ENCODE peak calls at places on chromosome 1, in five cellular contexts. One of them, this sample, is unnamed. For H3K4me1, the result is how much of the 10 kb centered on the place peaks cover.

GRCh38 chr1:101291562-101292035 is 54.8 kb downstream of the S1PR1 start:
- DNase-seq in K562: no peak
- DNase-seq in H1: no peak
- DNase-seq in GM12878: no peak
- DNase-seq in HepG2: peak
- DNase-seq in this sample: no peak

GRCh38 chr1:204041803-204042505 is 31.0 kb upstream of the SOX13 start:
- DNase-seq in K562: no peak
- DNase-seq in H1: no peak
- DNase-seq in GM12878: no peak
- DNase-seq in HepG2: no peak
- DNase-seq in this sample: no peak

GRCh38 chr1:178465011-178465410 is 31.8 kb downstream of the CLEC20A start:
- DNase-seq in K562: no peak
- DNase-seq in H1: no peak
- DNase-seq in GM12878: no peak
- DNase-seq in HepG2: no peak
- DNase-seq in this sample: no peak

GRCh38 chr1:208420021-208420420 is 175.8 kb upstream of the PLXNA2 start:
- DNase-seq in K562: no peak
- DNase-seq in H1: no peak
- DNase-seq in GM12878: no peak
- DNase-seq in HepG2: no peak
- DNase-seq in this sample: peak

GRCh38 chr1:33060579-33061083 is 20.3 kb upstream of the AZIN2 start:
- DNase-seq in K562: no peak
- DNase-seq in H1: no peak
- DNase-seq in GM12878: no peak
- DNase-seq in HepG2: no peak
- DNase-seq in this sample: no peak

GRCh38 chr1:154483941-154484803 is 17.8 kb upstream of the TDRD10 start:
- DNase-seq in K562: no peak
- DNase-seq in H1: no peak
- DNase-seq in GM12878: no peak
- DNase-seq in HepG2: no peak
- DNase-seq in this sample: no peak

GRCh38 chr1:230170610-230171009 is 103.6 kb downstream of the GALNT2 start:
- DNase-seq in K562: no peak
- DNase-seq in H1: peak
- DNase-seq in GM12878: no peak
- DNase-seq in HepG2: no peak
- DNase-seq in this sample: peak

GRCh38 chr1:18752409-18752808 is 107.1 kb downstream of the TAS1R2 start:
- DNase-seq in K562: no peak
- DNase-seq in H1: no peak
- DNase-seq in GM12878: no peak
- DNase-seq in HepG2: no peak
- DNase-seq in this sample: no peak

GRCh38 chr1:9882296-9882944 is 27.6 kb downstream of the CTNNBIP1 start:
- DNase-seq in K562: no peak
- DNase-seq in H1: no peak
- DNase-seq in GM12878: no peak
- DNase-seq in HepG2: no peak
- DNase-seq in this sample: no peak

GRCh38 chr1:63119575-63120155 is 202.7 kb upstream of the FOXD3 start:
- DNase-seq in K562: no peak
- DNase-seq in H1: no peak
- DNase-seq in GM12878: no peak
- DNase-seq in HepG2: no peak
- DNase-seq in this sample: no peak

GRCh38 chr1:198300451-198300850 is 143.7 kb downstream of the NEK7 start:
- DNase-seq in K562: no peak
- DNase-seq in H1: no peak
- DNase-seq in GM12878: no peak
- DNase-seq in HepG2: no peak
- DNase-seq in this sample: no peak

GRCh38 chr1:19511117-19511516 is 25.8 kb upstream of the CAPZB start:
- DNase-seq in K562: no peak
- DNase-seq in H1: no peak
- DNase-seq in GM12878: no peak
- DNase-seq in HepG2: no peak
- DNase-seq in this sample: no peak

GRCh38 chr1:10761503-10762152 is 34.8 kb downstream of the CASZ1 start:
- DNase-seq in K562: no peak
- DNase-seq in H1: no peak
- DNase-seq in GM12878: no peak
- DNase-seq in HepG2: peak
- DNase-seq in this sample: peak

GRCh38 chr1:165543651-165544452 is at the start of gene LRRC52:
- DNase-seq in K562: no peak
- DNase-seq in H1: peak
- DNase-seq in GM12878: no peak
- DNase-seq in HepG2: no peak
- DNase-seq in this sample: peak

GRCh38 chr1:147890177-147890790 is 12.3 kb upstream of the GJA8 start:
- DNase-seq in K562: peak
- DNase-seq in H1: peak
- DNase-seq in GM12878: no peak
- DNase-seq in HepG2: peak
- DNase-seq in this sample: peak

GRCh38 chr1:159009704-159010361 is at the start of gene IFI16:
- DNase-seq in K562: peak
- DNase-seq in H1: no peak
- DNase-seq in GM12878: peak
- DNase-seq in HepG2: no peak
- DNase-seq in this sample: no peak

GRCh38 chr1:43348809-43349593 is 9.8 kb upstream of the CDC20 start:
- DNase-seq in K562: peak
- DNase-seq in H1: peak
- DNase-seq in GM12878: no peak
- DNase-seq in HepG2: peak
- DNase-seq in this sample: peak

GRCh38 chr1:238205045-238205662 is 314.4 kb upstream of the ZP4 start:
- DNase-seq in K562: no peak
- DNase-seq in H1: no peak
- DNase-seq in GM12878: no peak
- DNase-seq in HepG2: no peak
- DNase-seq in this sample: no peak

GRCh38 chr1:206469411-206469932 is 804 bp upstream of the IKBKE start:
- DNase-seq in K562: no peak
- DNase-seq in H1: no peak
- DNase-seq in GM12878: no peak
- DNase-seq in HepG2: no peak
- DNase-seq in this sample: peak

GRCh38 chr1:221437924-221438323 is 304.0 kb downstream of the DUSP10 start:
- DNase-seq in K562: no peak
- DNase-seq in H1: no peak
- DNase-seq in GM12878: no peak
- DNase-seq in HepG2: no peak
- DNase-seq in this sample: no peak

GRCh38 chr1:201016943-201017827 is 6.3 kb downstream of the KIF21B start:
- DNase-seq in K562: no peak
- DNase-seq in H1: no peak
- DNase-seq in GM12878: no peak
- DNase-seq in HepG2: no peak
- DNase-seq in this sample: no peak

GRCh38 chr1:64934115-64934880 is 32.1 kb downstream of the JAK1 start:
- DNase-seq in K562: peak
- DNase-seq in H1: no peak
- DNase-seq in GM12878: no peak
- DNase-seq in HepG2: peak
- DNase-seq in this sample: no peak

GRCh38 chr1:81237531-81238528 is 562.9 kb upstream of the ADGRL2 start:
- DNase-seq in K562: no peak
- DNase-seq in H1: no peak
- DNase-seq in GM12878: no peak
- DNase-seq in HepG2: no peak
- DNase-seq in this sample: no peak

GRCh38 chr1:201049248-201049831 is 25.8 kb upstream of the KIF21B start:
- DNase-seq in K562: no peak
- DNase-seq in H1: no peak
- DNase-seq in GM12878: no peak
- DNase-seq in HepG2: no peak
- DNase-seq in this sample: no peak

GRCh38 chr1:71393301-71393700 is 312.5 kb upstream of the ZRANB2 start:
- DNase-seq in K562: no peak
- DNase-seq in H1: no peak
- DNase-seq in GM12878: no peak
- DNase-seq in HepG2: no peak
- DNase-seq in this sample: peak

GRCh38 chr1:65065535-65066378 is 82.2 kb upstream of the AK4 start:
- DNase-seq in K562: peak
- DNase-seq in H1: peak
- DNase-seq in GM12878: no peak
- DNase-seq in HepG2: no peak
- DNase-seq in this sample: peak

GRCh38 chr1:221431068-221431651 is 310.7 kb downstream of the DUSP10 start:
- DNase-seq in K562: no peak
- DNase-seq in H1: no peak
- DNase-seq in GM12878: no peak
- DNase-seq in HepG2: no peak
- DNase-seq in this sample: no peak

GRCh38 chr1:200738733-200739498 is at the start of gene CAMSAP2:
- DNase-seq in K562: peak
- DNase-seq in H1: peak
- DNase-seq in GM12878: no peak
- DNase-seq in HepG2: peak
- DNase-seq in this sample: peak

GRCh38 chr1:3026124-3026523 is 4.9 kb downstream of the ACTRT2 start:
- DNase-seq in K562: no peak
- DNase-seq in H1: no peak
- DNase-seq in GM12878: no peak
- DNase-seq in HepG2: no peak
- DNase-seq in this sample: no peak

GRCh38 chr1:75133754-75134655 is at the start of gene LHX8:
- DNase-seq in K562: no peak
- DNase-seq in H1: peak
- DNase-seq in GM12878: no peak
- DNase-seq in HepG2: no peak
- DNase-seq in this sample: peak

GRCh38 chr1:94617139-94617805 is 75.7 kb upstream of the F3 start:
- DNase-seq in K562: no peak
- DNase-seq in H1: no peak
- DNase-seq in GM12878: no peak
- DNase-seq in HepG2: no peak
- DNase-seq in this sample: no peak

GRCh38 chr1:206766251-206766856 is 4.2 kb upstream of the IL19 start:
- DNase-seq in K562: peak
- DNase-seq in H1: no peak
- DNase-seq in GM12878: peak
- DNase-seq in HepG2: peak
- DNase-seq in this sample: no peak

GRCh38 chr1:244353572-244354091 is 98.1 kb downstream of the ADSS2 start:
- DNase-seq in K562: peak
- DNase-seq in H1: no peak
- DNase-seq in GM12878: no peak
- DNase-seq in HepG2: peak
- DNase-seq in this sample: peak

GRCh38 chr1:177753655-177754054 is 216.2 kb downstream of the SEC16B start:
- DNase-seq in K562: no peak
- DNase-seq in H1: no peak
- DNase-seq in GM12878: no peak
- DNase-seq in HepG2: no peak
- DNase-seq in this sample: no peak

GRCh38 chr1:215160351-215160750 is 77.8 kb downstream of the KCNK2 start:
- DNase-seq in K562: no peak
- DNase-seq in H1: no peak
- DNase-seq in GM12878: no peak
- DNase-seq in HepG2: no peak
- DNase-seq in this sample: no peak

GRCh38 chr1:31368611-31369107 is 4.2 kb downstream of the FABP3 start:
- DNase-seq in K562: peak
- DNase-seq in H1: no peak
- DNase-seq in GM12878: no peak
- DNase-seq in HepG2: no peak
- DNase-seq in this sample: no peak
- TF ChIP-seq CREB1 in K562: no peak
- TF ChIP-seq CREB1 in H1: no peak
- TF ChIP-seq CREB1 in GM12878: no peak
- TF ChIP-seq CREB1 in HepG2: no peak
- TF ChIP-seq CREB1 in this sample: no peak

DNA sequence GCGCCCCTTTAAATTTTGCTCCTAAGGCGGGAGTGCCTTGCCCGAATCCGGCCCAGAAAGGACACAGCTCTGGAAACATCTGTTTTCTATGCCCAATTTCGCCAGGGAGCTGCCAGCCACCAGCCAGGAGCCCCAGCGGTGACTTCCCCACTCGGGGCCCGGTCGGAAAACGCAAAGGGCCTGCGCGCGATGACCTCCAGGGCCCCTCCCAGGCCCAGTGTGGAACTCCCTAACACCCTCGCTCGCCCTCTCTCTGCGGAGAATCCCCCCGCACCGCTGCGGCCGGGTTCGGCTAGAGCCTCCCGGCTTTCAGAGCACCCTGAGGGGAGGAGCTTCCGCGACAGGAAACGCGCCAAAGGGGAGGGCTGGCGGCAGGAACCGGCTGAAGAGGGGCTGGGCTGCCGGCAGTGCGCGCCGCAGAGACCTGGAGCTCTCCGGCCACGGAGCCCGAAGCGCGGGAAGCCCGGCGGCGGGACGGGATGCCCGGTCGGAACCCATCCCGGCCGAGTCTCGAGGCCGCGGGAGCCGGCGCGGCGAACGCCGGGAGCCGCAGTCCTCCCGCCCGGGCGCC is 505 bp downstream of the CLSPN start:
- DNase-seq in K562: peak
- DNase-seq in H1: peak
- DNase-seq in GM12878: peak
- DNase-seq in HepG2: peak
- DNase-seq in this sample: peak
- TF ChIP-seq CTCF in K562: peak
- TF ChIP-seq CTCF in H1: no peak
- TF ChIP-seq CTCF in GM12878: no peak
- TF ChIP-seq CTCF in HepG2: peak
- TF ChIP-seq CTCF in this sample: peak

GRCh38 chr1:66311628-66312027 is 222.3 kb upstream of the SGIP1 start:
- DNase-seq in K562: no peak
- DNase-seq in H1: no peak
- DNase-seq in GM12878: no peak
- DNase-seq in HepG2: no peak
- DNase-seq in this sample: no peak
- H3K4me1 ChIP-seq in K562: under half
- H3K4me1 ChIP-seq in H1: under half
- H3K4me1 ChIP-seq in GM12878: under half
- H3K4me1 ChIP-seq in HepG2: under half
- H3K4me1 ChIP-seq in this sample: under half

GRCh38 chr1:52368383-52369172 is 2.6 kb upstream of the CC2D1B start:
- DNase-seq in K562: no peak
- DNase-seq in H1: peak
- DNase-seq in GM12878: no peak
- DNase-seq in HepG2: peak
- DNase-seq in this sample: peak
- TF ChIP-seq CREB1 in K562: no peak
- TF ChIP-seq CREB1 in H1: peak
- TF ChIP-seq CREB1 in GM12878: no peak
- TF ChIP-seq CREB1 in HepG2: no peak
- TF ChIP-seq CREB1 in this sample: no peak

This sample was measured in GM23338.